ENCODE peak calls at places on chromosomes 5 and 9, in six cellular contexts. H, E, O, V, N and T are unnamed samples.

GRCh38 chr5:117041926-117042595 is 467.4 kb upstream of the SEMA6A start:
- DNase-seq in O (no peak), H (no peak), E (no peak), N (no peak), V (no peak), T (no peak)

GRCh38 chr9:131839281-131840084 is 99.6 kb upstream of the RAPGEF1 start:
- DNase-seq in V (no peak), N (peak), H (peak), O (no peak), E (no peak), T (no peak)

GRCh38 chr9:80410106-80410505 is 838.3 kb downstream of the TLE4 start:
- DNase-seq in E (no peak), N (no peak), H (no peak), O (peak), V (no peak), T (no peak)

GRCh38 chr5:172303996-172304335 is 20.4 kb upstream of the UBTD2 start:
- DNase-seq in E (no peak), O (no peak), N (no peak), H (no peak), V (no peak), T (no peak)

GRCh38 chr5:147310059-147310704 is 75.4 kb downstream of the STK32A start:
- DNase-seq in V (peak), E (no peak), O (peak), N (peak), H (no peak), T (no peak)

GRCh38 chr5:52983731-52984620 is 5.2 kb upstream of the ITGA2 start:
- DNase-seq in V (no peak), O (no peak), E (no peak), N (peak), H (no peak), T (no peak)

GRCh38 chr9:22215492-22215891 is 206.4 kb upstream of the CDKN2B start:
- DNase-seq in N (no peak), E (no peak), H (no peak), V (no peak), O (no peak), T (no peak)

GRCh38 chr9:69180670-69181069 is 6.6 kb downstream of the TJP2 start:
- DNase-seq in O (peak), H (no peak), N (peak), E (peak), V (peak), T (no peak)

GRCh38 chr9:522658-523057 is 308.0 kb downstream of the DOCK8 start:
- DNase-seq in H (no peak), V (no peak), N (no peak), E (no peak), O (peak), T (no peak)

GRCh38 chr9:96139592-96140251 is 162.3 kb downstream of the HSD17B3 start:
- DNase-seq in N (peak), H (no peak), O (no peak), V (peak), E (no peak), T (no peak)

GRCh38 chr9:116476935-116477381 is 210.1 kb upstream of the TRIM32 start:
- DNase-seq in N (no peak), H (no peak), O (peak), V (no peak), E (no peak), T (no peak)

GRCh38 chr5:56525117-56525516 is 290.2 kb upstream of the MAP3K1 start:
- DNase-seq in N (peak), E (no peak), V (no peak), O (no peak), H (no peak), T (no peak)

GRCh38 chr5:3602713-3603502 is 7.3 kb downstream of the IRX1 start:
- DNase-seq in N (no peak), O (peak), V (peak), E (peak), H (no peak), T (no peak)

GRCh38 chr9:130527651-130528310 is 51.6 kb upstream of the FUBP3 start:
- DNase-seq in H (no peak), E (no peak), V (no peak), N (no peak), O (no peak), T (no peak)

GRCh38 chr5:151082976-151083651 is 2.3 kb upstream of the TNIP1 start:
- DNase-seq in O (no peak), H (peak), E (no peak), V (peak), N (peak), T (no peak)

DNA sequence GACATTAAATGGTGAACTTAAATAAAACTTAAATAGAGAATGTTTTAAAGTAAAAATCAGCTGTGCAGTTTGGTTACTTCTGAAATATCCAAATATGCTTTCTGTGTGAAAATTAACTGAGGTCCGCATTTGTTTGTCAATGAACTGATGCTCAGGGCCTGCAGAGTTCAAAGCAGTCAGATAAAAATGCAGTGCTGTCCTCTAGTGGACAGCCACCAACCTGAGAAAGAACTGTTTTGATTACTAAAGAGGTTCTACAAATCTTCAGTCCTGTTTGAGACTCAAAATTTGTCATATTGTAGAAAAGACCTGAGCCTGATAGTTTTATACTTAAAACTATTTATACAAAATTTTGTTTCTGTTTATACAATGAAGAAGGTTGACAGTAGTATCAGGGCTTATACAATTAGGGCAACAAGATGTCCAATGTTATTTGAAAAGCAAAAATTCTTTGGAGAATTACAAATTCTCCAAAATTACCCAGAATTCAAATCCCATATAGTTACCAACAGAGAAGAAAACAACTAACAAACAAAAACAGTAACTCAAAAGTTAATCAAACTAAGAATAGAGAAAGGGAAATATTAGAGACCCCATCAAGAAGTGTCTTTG is 232.3 kb upstream of the TBCA start:
- DNase-seq in N (peak), O (no peak), H (no peak), V (no peak), E (peak), T (no peak)
- TF ChIP-seq CTCF in N (peak), O (peak), H (no peak), V (peak), E (peak), T (peak)

DNA sequence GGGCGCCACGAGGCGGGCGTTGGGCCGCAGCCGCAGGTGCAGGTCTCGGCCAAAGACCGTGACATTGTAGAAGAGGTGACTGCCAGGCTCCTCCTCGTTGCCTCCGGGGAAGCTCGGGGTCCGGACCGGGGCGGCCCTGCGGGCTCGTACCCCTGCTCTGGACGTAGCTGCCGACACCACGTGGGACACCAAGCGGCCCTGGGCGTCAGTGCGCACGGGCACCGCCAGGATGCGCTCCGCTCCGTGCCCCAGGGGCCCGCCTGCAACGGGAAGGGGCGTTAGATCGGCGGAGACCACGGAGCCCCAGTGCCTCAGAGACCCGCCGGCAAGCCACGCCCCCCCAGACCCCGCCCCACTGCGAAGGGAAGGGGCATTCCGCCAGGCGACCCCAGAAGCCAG is 1.4 kb downstream of the ADAMTS2 start:
- DNase-seq in H (no peak), O (no peak), N (no peak), E (no peak), V (no peak), T (no peak)
- TF ChIP-seq CTCF in H (no peak), O (no peak), N (no peak), E (no peak), V (no peak), T (no peak)

GRCh38 chr5:165457854-165458481 is 1952.5 kb downstream of the MAT2B start:
- DNase-seq in E (no peak), N (peak), O (no peak), V (no peak), H (no peak), T (no peak)
- TF ChIP-seq CTCF in E (no peak), N (peak), O (no peak), V (peak), H (no peak), T (no peak)

DNA sequence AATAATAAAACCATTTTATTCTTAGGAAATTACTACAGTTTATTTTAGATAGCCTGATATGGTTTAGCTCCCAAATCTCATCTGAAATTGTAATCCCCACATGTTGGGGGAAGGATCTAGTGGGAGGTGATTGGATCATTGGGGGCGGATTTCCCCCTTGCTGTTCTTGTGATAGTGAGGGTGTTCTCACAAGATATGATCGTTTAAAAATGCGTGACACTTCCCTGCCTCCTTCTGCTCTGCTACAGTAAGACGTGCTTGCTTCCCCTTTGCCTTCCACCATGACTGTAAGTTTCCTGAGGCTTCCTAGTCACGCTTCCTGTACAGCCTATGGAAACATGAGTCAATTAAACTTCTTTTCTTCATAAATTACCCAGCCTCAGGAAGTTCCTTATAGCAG is 122.4 kb upstream of the FGF10 start:
- DNase-seq in V (no peak), N (no peak), H (no peak), E (no peak), O (no peak), T (no peak)
- TF ChIP-seq CTCF in V (no peak), N (no peak), H (no peak), E (no peak), O (no peak), T (no peak)

GRCh38 chr9:128825923-128826702 is 3.5 kb downstream of the SPOUT1 start:
- DNase-seq in E (no peak), H (no peak), O (no peak), V (no peak), N (no peak), T (no peak)
- TF ChIP-seq CTCF in E (no peak), H (no peak), O (no peak), V (no peak), N (no peak), T (no peak)

DNA sequence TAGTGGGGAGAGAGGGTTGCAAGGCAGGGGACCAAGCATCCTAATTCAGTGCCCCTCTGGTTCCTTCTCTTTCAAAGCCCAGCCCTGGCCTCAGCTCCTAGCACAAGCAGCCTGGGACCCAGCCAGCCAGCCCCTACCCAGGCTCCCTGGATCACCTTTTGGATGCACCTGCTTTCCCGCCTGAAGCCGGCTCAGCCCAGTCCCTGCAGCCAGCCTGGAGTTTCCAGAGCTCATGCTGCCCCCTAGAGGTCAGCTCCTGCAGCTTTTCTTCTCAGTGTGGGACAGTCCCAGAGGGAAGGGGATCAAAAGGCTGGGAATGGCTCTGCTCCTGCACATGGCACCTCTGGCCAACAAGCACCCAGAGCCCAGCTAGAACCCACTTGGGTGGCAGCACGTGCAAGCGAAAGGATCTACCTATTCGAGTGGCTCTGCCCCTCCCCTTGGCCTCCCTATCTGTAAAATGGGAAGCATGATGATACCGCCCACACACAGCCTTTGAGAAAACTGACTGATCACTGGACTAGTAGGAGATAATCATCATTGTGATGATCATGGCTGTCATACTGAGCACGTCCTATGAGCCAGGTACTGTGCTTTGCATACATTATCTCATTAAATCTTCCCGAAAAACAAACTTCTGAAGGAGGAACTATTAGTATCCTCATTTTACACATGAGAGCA is 48.6 kb upstream of the C5orf58 start:
- DNase-seq in O (peak), V (peak), E (peak), N (peak), H (peak), T (no peak)
- TF ChIP-seq CTCF in O (peak), V (peak), E (peak), N (peak), H (peak), T (no peak)

DNA sequence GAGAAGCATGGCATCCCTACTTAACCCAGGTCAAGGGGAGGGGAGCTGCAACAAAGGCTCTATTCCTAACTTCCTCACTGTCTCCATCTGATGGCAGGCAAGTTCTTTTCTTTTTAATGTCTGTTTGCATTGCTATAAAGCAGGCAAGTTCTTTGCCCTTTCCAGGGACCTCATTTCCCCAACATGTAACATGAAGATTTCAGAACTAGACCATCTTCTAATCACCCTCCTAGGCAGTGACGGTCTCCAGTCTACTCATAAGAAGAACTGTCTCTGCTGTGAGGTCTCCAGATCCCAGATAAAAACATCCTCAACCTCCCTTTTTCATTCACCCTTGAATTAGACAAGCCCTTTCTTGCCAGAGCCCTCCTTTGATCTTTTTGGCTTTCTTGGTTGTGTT is 42.1 kb downstream of the PPP1R2B start:
- DNase-seq in N (no peak), O (no peak), H (no peak), E (no peak), V (no peak), T (no peak)
- TF ChIP-seq CTCF in N (no peak), O (no peak), H (no peak), E (peak), V (no peak), T (no peak)

GRCh38 chr5:153824909-153825308 is 213.8 kb downstream of the FAM114A2 start:
- DNase-seq in E (no peak), V (no peak), O (no peak), H (no peak), N (no peak), T (no peak)

GRCh38 chr5:153831976-153832375 is 206.7 kb downstream of the FAM114A2 start:
- DNase-seq in V (no peak), O (no peak), E (peak), H (no peak), N (peak), T (no peak)

DNA sequence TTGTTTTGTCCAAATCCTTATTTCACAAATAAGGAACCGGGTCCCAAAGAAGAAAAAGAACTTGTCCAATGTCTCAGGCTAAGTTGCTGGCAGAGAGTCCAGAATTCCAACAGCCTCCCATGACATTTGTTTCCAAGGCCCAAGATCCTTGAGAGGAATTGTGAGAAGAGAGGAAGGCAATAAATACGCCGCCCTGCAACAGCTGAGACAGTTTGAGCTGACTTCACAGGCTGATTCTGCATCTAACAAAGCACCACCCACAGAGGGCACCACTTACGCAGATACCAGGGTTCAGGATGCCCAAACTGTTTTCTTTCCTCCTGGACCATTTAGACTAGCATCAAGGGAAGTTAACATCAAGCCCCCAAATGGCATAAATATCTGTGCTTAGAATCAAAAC is 211.3 kb downstream of the FAM114A2 start:
- DNase-seq in V (no peak), E (no peak), H (no peak), O (no peak), N (no peak), T (no peak)
- TF ChIP-seq CTCF in V (no peak), E (no peak), H (no peak), O (no peak), N (no peak), T (no peak)

DNA sequence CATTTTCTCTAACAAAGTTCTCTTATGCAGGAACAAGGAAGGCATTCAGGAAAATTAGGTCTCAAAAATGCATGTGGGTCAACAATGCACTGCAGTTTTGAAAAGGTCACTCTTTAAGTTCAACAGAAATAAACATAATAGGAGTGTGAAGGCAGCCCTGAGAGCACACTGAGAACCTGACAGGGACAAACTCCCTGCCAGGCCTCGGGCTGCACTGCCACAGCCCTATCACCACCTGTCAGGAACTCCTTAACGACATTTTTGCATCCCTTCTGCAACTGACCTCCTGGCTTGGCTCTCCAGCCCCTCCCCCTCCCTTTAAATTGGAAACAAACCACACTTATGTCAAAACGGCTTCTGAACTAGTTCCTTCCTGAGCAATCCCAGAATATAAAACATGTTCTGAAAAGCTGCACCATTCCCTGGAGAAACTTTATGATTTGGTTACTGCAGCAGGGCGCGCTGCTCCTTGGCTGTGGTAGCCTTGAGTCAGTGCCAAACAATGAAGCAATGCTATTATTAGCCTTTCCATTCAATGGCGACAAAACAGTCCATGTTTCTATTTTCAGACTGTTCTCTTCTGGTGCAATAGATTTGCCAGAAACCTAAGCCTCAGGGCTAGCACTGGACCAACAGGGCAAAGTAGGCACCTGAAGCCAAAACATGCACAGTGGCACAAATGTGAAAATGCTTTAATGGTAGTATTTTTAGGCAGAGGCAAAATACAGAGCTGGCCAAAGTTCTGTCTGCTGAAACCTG is 160.1 kb upstream of the ZNF608 start:
- DNase-seq in N (peak), H (no peak), O (peak), V (peak), E (peak), T (no peak)
- TF ChIP-seq CTCF in N (no peak), H (no peak), O (no peak), V (no peak), E (no peak), T (no peak)